ENCODE peak calls at places on chromosomes 12 and 14, in five cellular contexts. A, T, Z, V and G are unnamed samples.

GRCh38 chr12:124213606-124214347 is 81.1 kb upstream of the RFLNA start:
- DNase-seq in A (no peak), T (no peak), Z (no peak), V (no peak), G (no peak)

GRCh38 chr14:36835145-36835544 is 173.5 kb downstream of the PAX9 start:
- DNase-seq in A (no peak), T (no peak), Z (no peak), V (no peak), G (no peak)

GRCh38 chr12:82527165-82527780 is 159.4 kb upstream of the TMTC2 start:
- DNase-seq in A (peak), T (no peak), Z (peak), V (peak), G (no peak)

GRCh38 chr14:104433401-104434213 is 146.0 kb upstream of the C14orf180 start:
- DNase-seq in A (no peak), T (no peak), Z (no peak), V (peak), G (peak)

GRCh38 chr12:59657266-59657665 is 61.4 kb downstream of the SLC16A7 start:
- DNase-seq in A (no peak), T (no peak), Z (no peak), V (no peak), G (no peak)

GRCh38 chr14:75411194-75411552 is 16.6 kb upstream of the JDP2 start:
- DNase-seq in A (no peak), T (no peak), Z (no peak), V (no peak), G (no peak)

GRCh38 chr12:4825139-4825858 is 84.4 kb upstream of the KCNA1 start:
- DNase-seq in A (no peak), T (no peak), Z (no peak), V (no peak), G (no peak)

GRCh38 chr12:87383705-87384104 is 645.5 kb downstream of the C12orf50 start:
- DNase-seq in A (no peak), T (no peak), Z (peak), V (no peak), G (no peak)

GRCh38 chr12:48536602-48537001 is 11.2 kb downstream of the OR8S1 start:
- DNase-seq in A (no peak), T (no peak), Z (no peak), V (no peak), G (no peak)

GRCh38 chr12:77102691-77103090 is 37.3 kb upstream of the E2F7 start:
- DNase-seq in A (no peak), T (no peak), Z (peak), V (no peak), G (no peak)

GRCh38 chr14:19743256-19743655 is at the start of gene OR4Q3:
- DNase-seq in A (no peak), T (no peak), Z (no peak), V (no peak), G (no peak)

GRCh38 chr12:95574799-95575452 is 23.6 kb upstream of the USP44 start:
- DNase-seq in A (no peak), T (no peak), Z (peak), V (no peak), G (no peak)

GRCh38 chr12:54933381-54933780 is 51.2 kb downstream of the TESPA1 start:
- DNase-seq in A (no peak), T (no peak), Z (peak), V (no peak), G (no peak)

GRCh38 chr12:80189241-80189640 is 89.9 kb downstream of the OTOGL start:
- DNase-seq in A (no peak), T (no peak), Z (no peak), V (no peak), G (no peak)

GRCh38 chr14:24710403-24711063 is 76.5 kb upstream of the GZMB start:
- DNase-seq in A (peak), T (peak), Z (peak), V (peak), G (peak)

GRCh38 chr12:113161415-113162016 is 12.0 kb downstream of the CFAP73 start:
- DNase-seq in A (peak), T (no peak), Z (no peak), V (peak), G (no peak)

GRCh38 chr14:97513891-97514290 is 716.7 kb downstream of the VRK1 start:
- DNase-seq in A (no peak), T (no peak), Z (no peak), V (no peak), G (no peak)

GRCh38 chr14:40222996-40223395 is 790.8 kb upstream of the FBXO33 start:
- DNase-seq in A (no peak), T (no peak), Z (no peak), V (no peak), G (no peak)

GRCh38 chr12:62817556-62818271 is 117.2 kb downstream of the PPM1H start:
- DNase-seq in A (no peak), T (no peak), Z (peak), V (no peak), G (no peak)

GRCh38 chr12:88575361-88575959 is 4.8 kb downstream of the KITLG start:
- DNase-seq in A (no peak), T (no peak), Z (no peak), V (no peak), G (no peak)

DNA sequence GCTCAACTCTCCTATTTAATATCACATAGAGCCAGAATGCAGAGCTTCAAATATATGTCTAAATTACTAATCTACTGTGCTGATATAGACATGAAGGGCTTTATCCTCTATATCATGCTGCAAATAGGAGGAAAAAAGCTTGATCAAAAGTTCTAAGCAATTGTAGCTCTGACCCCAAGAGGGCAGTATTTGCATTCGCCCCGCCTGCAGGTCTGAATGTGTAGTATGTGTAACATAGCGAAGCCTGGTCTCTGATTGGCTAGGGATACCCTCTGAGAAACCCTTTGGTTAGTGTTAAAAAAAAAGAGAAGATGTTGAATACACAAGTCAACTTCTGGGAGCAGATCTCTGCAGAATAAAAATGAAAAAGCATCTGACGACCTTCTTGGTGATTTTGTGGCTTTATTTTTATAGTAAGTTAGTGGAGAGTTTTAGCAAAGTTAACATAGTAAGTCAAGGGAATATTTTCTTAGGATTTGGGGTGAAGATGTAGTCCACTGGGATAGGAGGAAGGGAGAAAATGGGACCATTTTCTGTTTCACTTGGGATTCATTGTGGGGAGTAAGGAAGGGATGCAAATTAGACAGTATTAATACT is 151.6 kb upstream of the OR4E1 start:
- DNase-seq in A (peak), T (no peak), Z (peak), V (peak), G (no peak)
- TF ChIP-seq CTCF in A (peak), T (peak), Z (peak), V (peak), G (peak)

GRCh38 chr12:120970310-120970709 is 8.0 kb upstream of the HNF1A start:
- DNase-seq in A (no peak), T (no peak), Z (no peak), V (no peak), G (no peak)

GRCh38 chr12:120965534-120966091 is 12.7 kb upstream of the HNF1A start:
- DNase-seq in A (no peak), T (no peak), Z (no peak), V (no peak), G (no peak)

GRCh38 chr12:120972870-120973543 is 5.3 kb upstream of the HNF1A start:
- DNase-seq in A (no peak), T (no peak), Z (no peak), V (no peak), G (no peak)

GRCh38 chr12:120971299-120972180 is 6.8 kb upstream of the HNF1A start:
- DNase-seq in A (peak), T (no peak), Z (peak), V (peak), G (no peak)
- TF ChIP-seq CTCF in A (peak), T (peak), Z (peak), V (peak), G (peak)

GRCh38 chr12:133080051-133080618 is 588 bp upstream of the ZNF140 start:
- DNase-seq in A (peak), T (peak), Z (peak), V (peak), G (peak)
- TF ChIP-seq CTCF in A (no peak), T (no peak), Z (peak), V (no peak), G (no peak)

GRCh38 chr12:11703378-11703777 is 53.9 kb downstream of the ETV6 start:
- DNase-seq in A (no peak), T (no peak), Z (no peak), V (no peak), G (no peak)

GRCh38 chr12:11702959-11703358 is 53.5 kb downstream of the ETV6 start:
- DNase-seq in A (peak), T (no peak), Z (no peak), V (peak), G (no peak)

GRCh38 chr12:11706509-11707331 is 57.2 kb downstream of the ETV6 start:
- DNase-seq in A (no peak), T (no peak), Z (no peak), V (no peak), G (no peak)

GRCh38 chr12:11704094-11704493 is 54.6 kb downstream of the ETV6 start:
- DNase-seq in A (no peak), T (no peak), Z (no peak), V (no peak), G (no peak)

GRCh38 chr12:11705010-11705409 is 55.5 kb downstream of the ETV6 start:
- DNase-seq in A (no peak), T (no peak), Z (peak), V (no peak), G (no peak)
- TF ChIP-seq CTCF in A (no peak), T (no peak), Z (no peak), V (no peak), G (no peak)

DNA sequence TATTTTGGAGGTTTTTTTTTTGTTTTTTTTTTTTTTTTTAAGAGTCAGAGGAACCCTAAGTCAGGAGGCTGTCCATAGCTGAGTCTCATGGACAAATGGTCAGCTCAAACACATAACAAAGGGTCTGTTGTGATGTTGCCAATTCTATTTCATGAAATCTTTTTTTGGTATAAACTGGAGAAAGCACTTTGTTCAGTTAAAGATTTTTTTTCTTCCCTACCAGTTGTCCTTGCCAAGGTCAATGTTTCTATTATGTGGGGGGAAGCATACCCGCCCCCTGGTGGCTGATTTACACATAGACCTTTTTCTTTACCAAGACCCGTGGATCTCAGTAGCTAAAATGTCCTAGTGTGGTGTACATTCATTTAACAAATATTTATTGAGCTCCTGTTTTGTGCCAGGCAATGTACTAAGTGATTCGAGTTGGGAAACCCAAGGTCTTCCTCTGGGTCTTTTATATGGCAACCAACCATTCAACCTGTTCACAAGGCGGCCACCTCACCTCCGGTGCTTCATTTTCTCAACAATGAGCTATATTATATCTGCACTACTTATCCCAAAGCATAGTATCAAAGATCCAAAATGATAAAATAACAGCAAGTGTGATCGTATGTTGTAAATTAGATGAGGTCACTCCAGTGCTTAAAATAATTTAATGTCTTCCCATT is 214.5 kb downstream of the PAH start:
- DNase-seq in A (peak), T (no peak), Z (peak), V (peak), G (no peak)
- TF ChIP-seq CTCF in A (peak), T (peak), Z (peak), V (peak), G (peak)

DNA sequence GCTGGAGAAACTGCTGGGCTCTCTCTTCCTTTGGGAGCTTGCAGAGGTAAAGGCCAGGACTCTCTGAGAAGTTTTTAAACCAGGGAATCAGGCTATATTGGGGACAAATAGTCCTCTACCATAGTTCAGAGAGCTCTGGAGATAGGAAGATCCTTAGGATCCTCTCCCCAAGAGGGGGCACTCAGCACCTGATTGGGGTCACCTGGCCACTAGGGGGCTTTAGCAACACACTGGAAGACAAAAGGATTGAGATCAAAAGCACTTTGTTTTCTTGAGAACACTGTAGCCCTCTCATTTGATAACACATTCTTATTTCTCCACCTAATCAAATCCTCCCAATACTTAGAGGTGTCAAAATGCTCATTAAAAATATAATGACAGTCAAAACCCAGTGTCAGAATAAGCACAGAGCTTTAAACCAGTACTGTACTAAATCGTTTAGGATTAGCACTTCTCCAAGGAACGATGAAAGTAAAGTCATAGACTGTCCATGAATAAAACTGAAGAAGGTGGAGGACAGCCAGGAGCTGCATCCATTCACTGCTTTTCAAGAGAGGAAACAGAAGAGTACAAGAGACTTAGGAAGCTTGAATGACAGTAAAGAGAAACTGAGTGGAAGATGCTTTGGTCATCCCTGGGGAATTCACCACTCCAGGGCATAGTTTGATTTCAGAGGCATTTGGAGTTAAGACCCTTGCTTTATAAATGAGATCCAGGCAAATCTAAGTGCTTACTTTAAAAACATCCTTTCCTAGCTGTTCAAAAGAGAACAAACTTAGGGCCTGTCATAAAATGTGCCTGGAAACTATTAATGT is 26.5 kb downstream of the BMP4 start:
- DNase-seq in A (peak), T (peak), Z (peak), V (peak), G (no peak)
- TF ChIP-seq CTCF in A (peak), T (peak), Z (peak), V (peak), G (peak)

DNA sequence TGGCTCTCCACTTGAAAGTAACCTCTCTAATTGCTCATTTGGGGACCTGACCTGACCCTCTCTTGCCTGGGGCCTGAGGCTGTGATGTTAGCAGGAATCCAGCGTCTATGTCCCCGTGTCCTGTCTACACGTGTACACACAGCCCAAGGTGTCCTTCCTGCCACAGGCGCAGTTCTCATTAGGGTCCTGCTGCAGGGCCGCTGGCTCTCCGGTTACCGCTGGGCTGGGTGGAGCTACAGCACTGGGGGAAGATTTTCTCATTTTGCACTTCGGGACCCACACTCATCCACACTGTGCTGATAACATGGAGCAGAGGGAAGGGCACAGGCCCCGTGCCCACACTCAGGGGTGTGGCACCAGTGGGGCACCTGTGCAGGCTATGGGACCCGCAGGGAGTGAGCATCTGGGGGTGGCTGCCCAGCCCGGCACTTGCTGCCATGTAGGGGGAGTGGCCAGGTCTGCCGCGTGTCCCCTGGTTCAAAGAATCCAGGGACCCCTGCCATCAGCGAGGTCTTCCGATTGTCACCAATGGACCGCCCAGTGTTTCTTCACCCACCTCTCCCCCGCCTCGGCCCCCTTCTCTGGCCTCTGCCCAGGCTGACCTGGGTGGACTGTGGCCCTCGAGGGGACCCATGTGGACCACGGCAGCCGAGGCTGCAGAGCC is 98.7 kb upstream of the SFSWAP start:
- DNase-seq in A (no peak), T (no peak), Z (no peak), V (no peak), G (no peak)
- TF ChIP-seq CTCF in A (no peak), T (no peak), Z (no peak), V (no peak), G (no peak)

GRCh38 chr12:11673666-11674464 is 24.4 kb downstream of the ETV6 start:
- DNase-seq in A (no peak), T (no peak), Z (no peak), V (no peak), G (no peak)
- TF ChIP-seq CTCF in A (no peak), T (no peak), Z (no peak), V (no peak), G (no peak)

DNA sequence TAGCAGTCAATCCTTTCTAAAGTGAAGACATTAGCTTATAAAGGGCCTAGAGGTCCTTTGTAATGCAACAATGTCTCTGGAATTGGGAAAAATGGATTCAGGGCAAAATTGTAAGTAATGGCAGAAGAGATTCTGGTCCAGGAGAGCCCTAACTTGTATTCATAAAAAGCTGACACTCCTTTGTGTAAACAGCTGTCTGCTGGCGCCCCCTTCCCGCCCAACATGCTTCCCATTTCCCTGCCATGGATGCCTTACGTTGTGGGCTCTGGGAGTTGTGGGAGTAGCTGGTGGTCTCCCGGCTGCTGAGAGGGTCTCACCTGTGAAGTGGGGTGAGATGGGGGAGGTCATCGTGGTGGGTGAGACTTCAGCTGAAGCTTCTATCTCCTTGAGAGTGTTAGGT is 2.3 kb downstream of the ACRBP start:
- DNase-seq in A (no peak), T (no peak), Z (no peak), V (no peak), G (no peak)
- TF ChIP-seq CTCF in A (no peak), T (peak), Z (no peak), V (peak), G (no peak)